ENCODE peak calls at places on chromosomes 12 and 14, in six cellular contexts. R is H9, G is IMR-90, X is neuronal stem cell, Y is mesenchymal stem cell, L is H1. D is an unnamed sample.

GRCh38 chr12:88781909-88782308 is 201.6 kb upstream of the KITLG start:
- DNase-seq in R (no peak), G (peak; percentile 31), X (no peak), Y (peak; percentile 2), L (no peak), D (no peak)

GRCh38 chr14:28375295-28375694 is 391.3 kb upstream of the FOXG1 start:
- DNase-seq in R (peak; percentile 63), G (no peak), X (peak; percentile 2), Y (no peak), L (peak; percentile 25), D (peak; percentile 72)

GRCh38 chr14:102591944-102592772 is at the start of gene RCOR1:
- DNase-seq in R (peak; percentile 98), G (peak; percentile 97), X (peak; percentile 97), Y (peak; percentile 98), L (peak; percentile 84), D (peak; percentile 98)

GRCh38 chr12:94191023-94191422 is 42.6 kb downstream of the PLXNC1 start:
- DNase-seq in R (no peak), G (no peak), X (no peak), Y (no peak), L (no peak), D (no peak)

GRCh38 chr14:82388488-82388887 is 854.8 kb upstream of the SEL1L start:
- DNase-seq in R (no peak), G (no peak), X (no peak), Y (no peak), L (no peak), D (no peak)

GRCh38 chr12:124510301-124510970 is 57.0 kb downstream of the NCOR2 start:
- DNase-seq in R (peak; percentile 56), G (no peak), X (no peak), Y (no peak), L (no peak), D (no peak)

GRCh38 chr12:30243426-30243825 is 452.2 kb downstream of the IPO8 start:
- DNase-seq in R (no peak), G (no peak), X (no peak), Y (peak; percentile 54), L (no peak), D (peak; percentile 69)

GRCh38 chr12:95351745-95352144 is 122.2 kb upstream of the METAP2 start:
- DNase-seq in R (no peak), G (no peak), X (no peak), Y (no peak), L (no peak), D (peak; percentile 34)

GRCh38 chr14:45664668-45665356 is 411.8 kb upstream of the MIS18BP1 start:
- DNase-seq in R (peak; percentile 73), G (no peak), X (no peak), Y (no peak), L (peak; percentile 25), D (peak; percentile 73)

GRCh38 chr14:93430319-93430801 is 379 bp upstream of the UNC79 start:
- DNase-seq in R (peak; percentile 80), G (no peak), X (peak; percentile 54), Y (no peak), L (peak; percentile 54), D (peak; percentile 91)

GRCh38 chr14:63852271-63852816 is 460 bp upstream of the SYNE2 start:
- DNase-seq in R (no peak), G (peak; percentile 20), X (no peak), Y (peak; percentile 50), L (no peak), D (peak; percentile 73)

GRCh38 chr14:24677956-24678355 is 44.0 kb upstream of the GZMB start:
- DNase-seq in R (no peak), G (no peak), X (no peak), Y (no peak), L (no peak), D (no peak)

GRCh38 chr12:116324684-116325664 is 47.5 kb upstream of the MED13L start:
- DNase-seq in R (no peak), G (no peak), X (no peak), Y (no peak), L (no peak), D (no peak)

GRCh38 chr14:35229495-35230089 is 62.6 kb upstream of the PSMA6 start:
- DNase-seq in R (no peak), G (no peak), X (no peak), Y (no peak), L (no peak), D (peak; percentile 27)

GRCh38 chr12:69039881-69040280 is 106.9 kb upstream of the CPM start:
- DNase-seq in R (no peak), G (no peak), X (no peak), Y (no peak), L (no peak), D (no peak)

GRCh38 chr14:37118673-37119366 is 53.6 kb downstream of the SLC25A21 start:
- DNase-seq in R (no peak), G (no peak), X (no peak), Y (no peak), L (no peak), D (peak; percentile 11)

DNA sequence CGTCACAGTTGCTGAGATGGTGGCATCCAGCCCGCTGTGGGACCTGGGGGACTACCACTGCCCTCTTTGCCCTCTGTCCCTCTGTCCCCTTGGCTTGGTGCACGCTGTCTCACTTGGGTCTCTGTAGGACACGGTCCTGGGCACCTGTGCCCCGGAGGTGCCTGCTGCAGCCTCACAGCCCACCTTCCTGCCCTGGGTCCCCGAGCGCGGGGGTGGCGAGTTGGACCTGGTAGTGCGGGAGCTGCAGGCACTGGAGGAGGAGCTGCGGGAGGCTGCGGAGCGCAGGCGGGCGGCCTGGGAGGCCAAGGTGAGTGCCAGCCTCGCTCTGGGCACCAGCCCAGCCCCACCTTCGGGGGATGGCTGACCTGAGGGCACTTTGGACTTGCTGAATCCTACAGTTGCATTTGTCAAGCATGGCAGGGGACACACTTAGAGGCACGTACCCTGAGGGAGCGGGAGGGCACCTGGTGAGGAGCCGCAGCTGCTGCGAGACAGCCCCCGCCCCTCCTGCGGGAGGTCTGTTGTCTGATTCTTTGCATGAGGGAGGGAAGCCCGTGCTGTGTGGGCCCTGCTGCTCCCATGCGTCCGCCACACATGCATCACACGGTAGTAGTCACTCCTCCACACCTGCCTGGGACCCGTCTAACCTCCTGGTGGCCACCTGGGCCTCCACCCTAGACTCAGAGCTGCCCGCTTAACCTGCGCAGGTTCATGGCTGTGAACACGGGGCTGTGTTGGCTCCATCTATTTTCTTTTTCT is 6.8 kb downstream of the TEDC1 start:
- DNase-seq in R (peak; percentile 26), G (no peak), X (no peak), Y (no peak), L (no peak), D (no peak)
- H2BK15ac ChIP-seq in R (no peak overlapping the region), G (no peak overlapping the region), X (peak overlapping the region; percentile 26), Y (no peak overlapping the region), L (no peak overlapping the region), D (no peak overlapping the region)

DNA sequence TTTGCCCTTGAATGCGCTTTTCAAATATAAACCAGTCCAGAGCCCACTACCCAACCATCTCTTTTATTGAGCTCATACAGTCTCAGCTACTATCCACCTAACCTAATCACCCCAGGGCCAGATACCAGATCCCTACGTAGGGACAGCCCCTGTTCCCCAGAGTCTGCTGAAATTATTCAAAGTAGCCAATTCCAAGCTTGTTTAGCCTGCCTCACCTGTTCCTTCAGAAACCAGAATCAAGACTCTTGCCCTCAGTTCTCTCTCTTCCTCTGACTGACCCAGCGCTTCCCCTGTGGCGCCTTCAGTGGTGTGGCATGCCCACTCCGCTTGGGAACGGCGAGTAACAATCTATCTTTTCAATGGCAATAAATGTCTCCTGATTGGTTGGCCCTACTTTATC is 18.8 kb downstream of the BMAL2 start:
- DNase-seq in R (no peak), G (no peak), X (no peak), Y (no peak), L (no peak), D (no peak)
- H2BK120ac ChIP-seq in R (no peak overlapping the region), G (no peak overlapping the region), X (no peak overlapping the region), Y (no peak overlapping the region), L (no peak overlapping the region), D (no peak overlapping the region)

DNA sequence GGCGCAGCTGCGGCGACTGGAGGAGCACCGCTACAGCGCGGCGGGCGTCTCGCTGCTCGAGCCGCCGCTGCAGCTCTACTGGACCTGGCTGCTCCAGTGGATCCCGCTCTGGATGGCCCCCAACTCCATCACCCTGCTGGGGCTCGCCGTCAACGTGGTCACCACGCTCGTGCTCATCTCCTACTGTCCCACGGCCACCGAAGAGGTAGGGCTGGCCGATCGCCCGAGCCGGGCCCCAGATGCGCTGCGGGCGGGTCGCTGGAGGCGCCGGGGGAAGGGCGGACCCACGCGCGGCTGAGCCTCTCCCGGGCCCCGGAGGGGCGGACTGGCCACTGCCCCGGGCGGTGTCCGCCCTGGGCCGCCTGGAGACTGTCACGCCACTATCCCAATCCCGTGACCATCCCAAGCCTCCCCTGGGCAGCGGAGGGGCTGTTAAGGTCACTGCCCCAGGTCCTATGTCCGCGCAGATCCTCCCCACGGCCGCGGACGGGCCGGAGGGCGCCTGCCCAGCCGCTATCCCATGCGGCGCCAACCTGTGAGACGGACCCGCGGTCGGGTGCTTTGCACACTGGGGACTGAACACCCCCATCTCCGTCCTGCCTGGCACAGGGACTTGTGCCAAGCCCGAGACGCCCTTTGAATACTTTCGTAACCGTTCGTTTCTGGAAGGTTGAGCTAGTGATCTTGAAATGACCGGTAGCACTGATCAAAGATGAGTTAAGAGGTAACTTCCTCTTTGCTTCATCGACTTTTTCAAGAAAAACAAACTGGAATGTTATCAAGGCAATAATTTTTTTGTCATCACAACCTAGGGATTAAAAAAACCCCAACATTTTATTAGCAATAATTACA is 716 bp downstream of the CHPT1 start:
- DNase-seq in R (peak; percentile 40), G (peak; percentile 7), X (peak; percentile 42), Y (peak; percentile 48), L (no peak), D (peak; percentile 32)
- H3K4me2 ChIP-seq in R (peak overlapping the region; percentile 46), G (peak overlapping the region; percentile 99), X (peak overlapping the region; percentile 99), Y (peak overlapping the region; percentile 97), L (peak overlapping the region; percentile 89), D (peak overlapping the region; percentile 80)

DNA sequence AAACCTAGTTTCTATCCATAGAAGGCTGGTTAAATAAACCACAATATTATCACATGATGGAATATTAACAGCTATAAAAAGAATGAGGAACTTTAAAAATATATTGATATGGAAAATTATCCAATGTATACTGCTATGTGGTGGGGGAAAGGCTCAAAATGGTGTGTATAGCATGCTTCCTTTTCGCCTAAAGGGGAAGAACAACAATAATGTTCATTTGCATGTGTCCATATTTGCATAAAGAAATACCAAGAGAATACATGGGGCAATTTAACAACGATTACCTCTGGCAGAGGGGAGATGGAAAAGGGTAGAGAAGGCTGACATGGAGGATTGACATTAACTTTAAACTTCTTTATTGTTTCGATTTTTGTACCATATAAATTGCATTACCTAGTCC is 121.3 kb upstream of the PARP11 start:
- DNase-seq in R (no peak), G (no peak), X (no peak), Y (no peak), L (no peak), D (no peak)
- H2BK15ac ChIP-seq in R (no peak overlapping the region), G (no peak overlapping the region), X (no peak overlapping the region), Y (no peak overlapping the region), L (no peak overlapping the region), D (no peak overlapping the region)

GRCh38 chr14:72613196-72613974 is 280.5 kb downstream of the DPF3 start:
- DNase-seq in R (peak; percentile 15), G (no peak), X (no peak), Y (peak; percentile 39), L (no peak), D (no peak)
- H2BK120ac ChIP-seq in R (no peak overlapping the region), G (peak overlapping the region; percentile 100), X (no peak overlapping the region), Y (peak overlapping the region; percentile 37), L (no peak overlapping the region), D (no peak overlapping the region)

GRCh38 chr14:61586539-61587396 is 108.5 kb upstream of the HIF1A start:
- DNase-seq in R (no peak), G (peak; percentile 77), X (no peak), Y (peak; percentile 22), L (no peak), D (no peak)
- H3K4me2 ChIP-seq in R (no peak overlapping the region), G (peak overlapping the region; percentile 22), X (no peak overlapping the region), Y (no peak overlapping the region), L (no peak overlapping the region), D (no peak overlapping the region)

D was measured in mesendoderm.